ENCODE peak calls at places on chromosomes 3 and 15, in seven cellular contexts. I is NT2/D1, S is H1, R is GM12878, O is SK-N-SH, Z is HepG2, N is K562. T is an unnamed sample.

GRCh38 chr3:97910931-97911351 is 61.3 kb downstream of the RIOX2 start:
- DNase-seq in S (no peak), Z (no peak), I (no peak), N (peak), O (no peak), R (peak), T (no peak)

GRCh38 chr3:171192176-171192854 is 165.8 kb upstream of the SLC2A2 start:
- DNase-seq in I (no peak), S (no peak), N (peak), O (no peak), R (no peak), Z (no peak), T (peak)

GRCh38 chr3:190491533-190492054 is 22.3 kb upstream of the IL1RAP start:
- DNase-seq in S (no peak), Z (no peak), N (no peak), R (no peak), O (no peak), I (no peak), T (no peak)

GRCh38 chr15:81188354-81188753 is 8.3 kb upstream of the IL16 start:
- DNase-seq in R (no peak), N (no peak), Z (no peak), I (no peak), O (no peak), S (no peak), T (no peak)

GRCh38 chr3:124140751-124141150 is 148.8 kb upstream of the ROPN1 start:
- DNase-seq in S (no peak), O (no peak), I (no peak), N (no peak), Z (no peak), R (no peak), T (no peak)

GRCh38 chr3:197880361-197881339 is 69.3 kb upstream of the RPL35A start:
- DNase-seq in O (no peak), R (no peak), N (no peak), Z (peak), I (no peak), S (no peak), T (no peak)

GRCh38 chr3:150733936-150734794 is 28.8 kb downstream of the SIAH2 start:
- DNase-seq in O (no peak), S (no peak), R (no peak), I (no peak), N (no peak), Z (peak), T (no peak)

GRCh38 chr3:168049366-168049974 is 46.3 kb downstream of the GOLIM4 start:
- DNase-seq in Z (no peak), S (no peak), N (no peak), O (no peak), I (no peak), R (no peak), T (no peak)

GRCh38 chr15:58247803-58248503 is 109.8 kb downstream of the AQP9 start:
- DNase-seq in I (no peak), R (no peak), O (no peak), N (no peak), S (no peak), Z (no peak), T (no peak)

GRCh38 chr3:62020706-62021105 is 352.6 kb downstream of the FEZF2 start:
- DNase-seq in R (no peak), Z (no peak), S (peak), N (no peak), O (no peak), I (no peak), T (no peak)

GRCh38 chr3:52253314-52254260 is 8.0 kb downstream of the PPM1M start:
- DNase-seq in R (peak), I (no peak), S (no peak), N (no peak), O (no peak), Z (no peak), T (no peak)

GRCh38 chr3:11735638-11736037 is 91.9 kb upstream of the VGLL4 start:
- DNase-seq in N (no peak), O (no peak), Z (no peak), I (no peak), R (no peak), S (no peak), T (no peak)

GRCh38 chr15:92005154-92005553 is 151.6 kb downstream of the SLCO3A1 start:
- DNase-seq in I (no peak), O (peak), S (no peak), Z (no peak), R (no peak), N (no peak), T (no peak)

GRCh38 chr3:167913218-167913902 is 177.8 kb downstream of the SERPINI1 start:
- DNase-seq in N (no peak), S (no peak), O (peak), Z (no peak), R (no peak), I (peak), T (peak)

GRCh38 chr3:112260563-112260962 is 33.5 kb downstream of the SLC9C1 start:
- DNase-seq in O (no peak), R (no peak), Z (no peak), S (no peak), N (no peak), I (no peak), T (no peak)

GRCh38 chr3:5056005-5056391 is 66.1 kb upstream of the ARL8B start:
- DNase-seq in O (no peak), Z (no peak), R (no peak), N (no peak), I (no peak), S (no peak), T (no peak)

GRCh38 chr3:33858131-33858530 is 59.7 kb downstream of the PDCD6IP start:
- DNase-seq in Z (no peak), O (no peak), I (no peak), R (no peak), S (no peak), N (no peak), T (no peak)

GRCh38 chr3:175692256-175692655 is 833.1 kb downstream of the NAALADL2 start:
- DNase-seq in I (no peak), R (no peak), N (no peak), O (no peak), S (no peak), Z (no peak), T (no peak)

GRCh38 chr3:143970773-143971366 is 753 bp upstream of the DIPK2A start:
- DNase-seq in Z (no peak), O (peak), R (no peak), I (peak), N (peak), S (peak), T (peak)

GRCh38 chr15:100781961-100782525 is 97.6 kb upstream of the ALDH1A3 start:
- DNase-seq in Z (no peak), S (no peak), O (peak), I (peak), R (no peak), N (no peak), T (no peak)

GRCh38 chr3:17605032-17605431 is 137.4 kb downstream of the TBC1D5 start:
- DNase-seq in N (no peak), O (no peak), Z (peak), I (no peak), R (no peak), S (no peak), T (peak)

GRCh38 chr3:25412269-25412668 is 15.8 kb upstream of the RARB start:
- DNase-seq in Z (no peak), O (no peak), N (no peak), I (no peak), R (no peak), S (no peak), T (no peak)

GRCh38 chr3:141330718-141331369 is 37.5 kb upstream of the ZBTB38 start:
- DNase-seq in O (no peak), Z (no peak), N (no peak), R (no peak), I (no peak), S (no peak), T (no peak)

GRCh38 chr15:69897471-69898237 is 200.1 kb downstream of the TLE3 start:
- DNase-seq in N (no peak), R (no peak), O (peak), I (no peak), Z (no peak), S (no peak), T (no peak)

GRCh38 chr3:119310052-119310451 is 15.9 kb downstream of the ARHGAP31 start:
- DNase-seq in Z (no peak), S (no peak), R (no peak), I (no peak), O (no peak), N (no peak), T (no peak)

GRCh38 chr3:64067510-64068346 is 44.4 kb upstream of the PSMD6 start:
- DNase-seq in R (no peak), S (no peak), O (no peak), Z (no peak), N (no peak), I (no peak), T (no peak)

GRCh38 chr3:79564192-79564591 is 203.6 kb downstream of the ROBO1 start:
- DNase-seq in R (no peak), S (no peak), Z (no peak), I (no peak), O (no peak), N (no peak), T (no peak)

GRCh38 chr15:44157679-44158078 is 37.4 kb downstream of the FRMD5 start:
- DNase-seq in R (no peak), S (no peak), N (no peak), Z (peak), I (no peak), O (no peak), T (peak)

GRCh38 chr15:68552773-68553172 is 26.0 kb upstream of the CORO2B start:
- DNase-seq in Z (no peak), I (no peak), R (no peak), N (no peak), S (no peak), O (no peak), T (no peak)
- TF ChIP-seq YY1 in Z (no peak), I (no peak), R (no peak), N (no peak), S (no peak), O (no peak), T (no peak)

DNA sequence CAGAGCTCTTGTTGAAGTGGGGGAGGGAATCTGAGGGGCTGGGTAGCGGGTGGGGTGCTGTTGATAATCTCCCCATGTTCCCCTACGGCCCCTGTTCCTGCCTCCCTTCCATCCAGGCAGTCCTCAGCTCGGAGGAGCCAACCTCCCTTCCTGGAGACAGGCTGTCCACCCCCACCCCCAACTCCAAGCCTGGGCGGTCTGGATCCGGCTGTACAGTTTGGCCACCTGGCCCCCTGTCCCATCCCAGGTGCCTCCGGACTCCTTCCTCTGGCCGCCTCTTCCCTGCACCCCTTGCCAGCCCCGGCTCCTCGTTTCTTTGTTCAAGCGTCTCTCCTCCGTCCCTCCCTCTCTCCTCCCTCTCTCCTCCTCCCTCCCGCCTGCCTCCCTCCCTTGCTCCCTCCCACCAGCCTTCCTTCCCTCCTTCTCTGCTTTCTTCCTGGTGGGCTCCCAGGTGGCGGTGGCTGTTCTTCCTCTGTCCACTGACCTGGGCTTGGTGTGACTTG is 1.9 kb downstream of the SEMA3F start:
- DNase-seq in R (no peak), Z (no peak), S (peak), N (peak), O (no peak), I (no peak), T (no peak)
- TF ChIP-seq YY1 in R (no peak), Z (no peak), S (peak), N (no peak), O (no peak), I (no peak), T (no peak)

GRCh38 chr3:76728411-76728810 is 311.5 kb upstream of the ROBO2 start:
- DNase-seq in O (no peak), Z (no peak), N (no peak), R (no peak), I (no peak), S (no peak), T (no peak)
- TF ChIP-seq YY1 in O (no peak), Z (no peak), N (no peak), R (no peak), I (no peak), S (no peak), T (no peak)

GRCh38 chr3:174168538-174169254 is 690.4 kb upstream of the NAALADL2 start:
- DNase-seq in S (no peak), N (no peak), O (no peak), Z (no peak), R (no peak), I (no peak), T (no peak)
- TF ChIP-seq YY1 in S (no peak), N (no peak), O (no peak), Z (no peak), R (no peak), I (no peak), T (no peak)

DNA sequence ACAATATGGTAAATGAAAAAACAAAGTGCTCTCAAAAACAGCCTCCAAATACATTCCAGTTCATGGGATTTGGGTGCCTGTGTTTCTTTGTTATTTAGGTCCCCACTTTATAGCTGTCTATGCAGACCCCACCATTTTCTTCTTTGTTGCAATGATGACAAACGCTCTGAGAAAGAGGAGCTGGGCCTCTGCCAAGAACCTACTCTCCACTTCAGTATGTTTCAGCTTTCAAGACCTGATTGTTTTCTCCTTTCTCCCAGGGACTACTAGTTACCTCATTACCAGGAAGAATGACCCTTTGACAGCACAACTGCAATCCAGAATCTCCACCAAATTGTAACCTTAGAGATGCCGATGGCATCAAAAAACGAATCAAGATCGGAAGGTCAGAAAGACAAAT is 236.8 kb downstream of the MEIS2 start:
- DNase-seq in N (no peak), Z (no peak), I (no peak), R (no peak), O (no peak), S (no peak), T (no peak)
- TF ChIP-seq YY1 in N (no peak), Z (no peak), I (no peak), R (no peak), O (no peak), S (no peak), T (no peak)

GRCh38 chr3:32203854-32204253 is 34.6 kb upstream of the CMTM8 start:
- DNase-seq in N (no peak), Z (no peak), S (no peak), I (no peak), O (no peak), R (no peak), T (no peak)
- TF ChIP-seq YY1 in N (no peak), Z (no peak), S (no peak), I (no peak), O (no peak), R (no peak), T (no peak)

GRCh38 chr3:159082514-159082913 is 280.7 kb downstream of the MFSD1 start:
- DNase-seq in N (no peak), S (no peak), R (no peak), O (no peak), Z (no peak), I (no peak), T (no peak)
- TF ChIP-seq YY1 in N (no peak), S (no peak), R (no peak), O (peak), Z (no peak), I (no peak), T (no peak)

T was measured in HCT116.